ENCODE peak calls at places on chromosomes 13 and 19, in four cellular contexts. F, H, X and W are unnamed samples.

GRCh38 chr13:52670726-52671125 is 18.1 kb downstream of the SUGT1 start:
- DNase-seq in H (no peak), X (no peak), F (no peak), W (no peak)

GRCh38 chr19:39032164-39032918 is at the start of gene FBXO27:
- DNase-seq in X (peak), H (no peak), F (no peak), W (no peak)

GRCh38 chr13:25980255-25980654 is 71.6 kb downstream of the SHISA2 start:
- DNase-seq in H (peak), X (no peak), F (no peak), W (peak)

GRCh38 chr13:62583466-62583865 is 1167.8 kb upstream of the PCDH20 start:
- DNase-seq in H (no peak), F (no peak), X (no peak), W (no peak)

GRCh38 chr13:94030415-94031119 is 448.9 kb downstream of the DCT start:
- DNase-seq in X (no peak), H (no peak), F (no peak), W (no peak)

GRCh38 chr13:99446242-99446641 is 55.0 kb upstream of the TM9SF2 start:
- DNase-seq in F (no peak), X (no peak), H (no peak), W (no peak)

GRCh38 chr13:110319774-110320509 is 12.9 kb downstream of the COL4A2 start:
- DNase-seq in H (no peak), X (no peak), F (peak), W (no peak)

GRCh38 chr19:8355631-8356402 is 8.1 kb upstream of the ANGPTL4 start:
- DNase-seq in X (no peak), F (peak), H (no peak), W (peak)